ENCODE peak calls at places on chromosome 10, in eight cellular contexts. H is tibial artery; L is naive thymus-derived CD8-positive, alpha-beta T cell; R is GM06990; U is skeletal muscle cell; K is activated gamma-delta T cell; S is activated CD8-positive, alpha-beta memory T cell treated with anti-CD3 and anti-CD28 coated beads, Interleukin-2, amount 50 U/mL, for 48 hours; V is activated CD4-positive, alpha-beta T cell treated with anti-CD3 and anti-CD28 coated beads, Interleukin-2, amount 10 ng/mL, durations not matched to agents 7 days and 5 days. G is an unnamed sample.

GRCh38 chr10:112838784-112839481 is 111.1 kb upstream of the TCF7L2 start:
- DNase-seq in H (no peak), L (no peak), R (no peak), U (no peak), K (no peak), S (no peak), V (no peak), G (peak)

GRCh38 chr10:124388823-124389612 is 29.7 kb downstream of the OAT start:
- DNase-seq in H (peak), L (peak), R (peak), U (peak), K (peak), S (peak), V (peak), G (peak)

GRCh38 chr10:116461680-116462079 is 34.0 kb downstream of the PNLIPRP3 start:
- DNase-seq in H (no peak), L (no peak), R (no peak), U (no peak), K (no peak), S (no peak), V (no peak), G (no peak)

GRCh38 chr10:96995851-96996250 is 163.8 kb downstream of the LCOR start:
- DNase-seq in H (no peak), L (no peak), R (no peak), U (no peak), K (no peak), S (no peak), V (no peak), G (peak)

GRCh38 chr10:95277201-95277570 is 13.6 kb downstream of the PDLIM1 start:
- DNase-seq in H (no peak), L (no peak), R (no peak), U (no peak), K (no peak), S (no peak), V (no peak), G (no peak)

GRCh38 chr10:58969578-58969977 is 206.9 kb upstream of the PHYHIPL start:
- DNase-seq in H (no peak), L (no peak), R (no peak), U (no peak), K (no peak), S (no peak), V (no peak), G (peak)

GRCh38 chr10:86400705-86401587 is 34.4 kb upstream of the GRID1 start:
- DNase-seq in H (peak), L (peak), R (peak), U (no peak), K (peak), S (peak), V (peak), G (peak)

GRCh38 chr10:61765176-61766087 is 102.7 kb downstream of the CABCOCO1 start:
- DNase-seq in H (no peak), L (peak), R (no peak), U (no peak), K (no peak), S (no peak), V (peak), G (no peak)

GRCh38 chr10:119754085-119754484 is 28.2 kb downstream of the INPP5F start:
- DNase-seq in H (no peak), L (no peak), R (no peak), U (no peak), K (no peak), S (no peak), V (no peak), G (no peak)

GRCh38 chr10:49361735-49362568 is 33.9 kb downstream of the DRGX start:
- DNase-seq in H (no peak), L (no peak), R (no peak), U (no peak), K (no peak), S (no peak), V (no peak), G (no peak)

GRCh38 chr10:77527839-77528238 is 109.8 kb downstream of the KCNMA1 start:
- DNase-seq in H (no peak), L (no peak), R (no peak), U (no peak), K (no peak), S (no peak), V (no peak), G (no peak)

GRCh38 chr10:103451871-103452713 is at the start of gene CALHM2:
- DNase-seq in H (peak), L (peak), R (peak), U (no peak), K (peak), S (peak), V (peak), G (peak)

GRCh38 chr10:24858244-24858907 is 94.0 kb downstream of the PRTFDC1 start:
- DNase-seq in H (no peak), L (no peak), R (no peak), U (no peak), K (no peak), S (no peak), V (no peak), G (no peak)

GRCh38 chr10:112335104-112335840 is 38.6 kb upstream of the ACSL5 start:
- DNase-seq in H (no peak), L (no peak), R (no peak), U (peak), K (no peak), S (no peak), V (no peak), G (no peak)

GRCh38 chr10:21042536-21042935 is 145.4 kb upstream of the NEBL start:
- DNase-seq in H (no peak), L (no peak), R (no peak), U (no peak), K (no peak), S (no peak), V (no peak), G (no peak)

GRCh38 chr10:119191881-119192280 is 13.3 kb upstream of the PRDX3 start:
- DNase-seq in H (peak), L (no peak), R (no peak), U (no peak), K (no peak), S (no peak), V (no peak), G (peak)

GRCh38 chr10:102701796-102702195 is 12.4 kb downstream of the ARL3 start:
- DNase-seq in H (no peak), L (no peak), R (no peak), U (no peak), K (no peak), S (no peak), V (no peak), G (no peak)

GRCh38 chr10:76583711-76584161 is 1053.9 kb downstream of the KCNMA1 start:
- DNase-seq in H (no peak), L (no peak), R (no peak), U (peak), K (no peak), S (no peak), V (no peak), G (no peak)

GRCh38 chr10:12252882-12253546 is 57.0 kb downstream of the CDC123 start:
- DNase-seq in H (no peak), L (no peak), R (no peak), U (no peak), K (no peak), S (no peak), V (peak), G (peak)

GRCh38 chr10:25076501-25077197 is 60.2 kb downstream of the THNSL1 start:
- DNase-seq in H (no peak), L (no peak), R (no peak), U (no peak), K (no peak), S (no peak), V (no peak), G (no peak)

GRCh38 chr10:99658622-99659030 is 683 bp upstream of the ENTPD7 start:
- DNase-seq in H (no peak), L (no peak), R (peak), U (no peak), K (peak), S (peak), V (peak), G (peak)

GRCh38 chr10:91541481-91541880 is 91.4 kb downstream of the PPP1R3C start:
- DNase-seq in H (no peak), L (no peak), R (no peak), U (no peak), K (no peak), S (no peak), V (no peak), G (no peak)

GRCh38 chr10:73974309-73974946 is 23.5 kb upstream of the VCL start:
- DNase-seq in H (no peak), L (peak), R (no peak), U (no peak), K (no peak), S (no peak), V (peak), G (no peak)

GRCh38 chr10:114181971-114182370 is 2.8 kb downstream of the TDRD1 start:
- DNase-seq in H (no peak), L (no peak), R (no peak), U (peak), K (no peak), S (no peak), V (no peak), G (no peak)

GRCh38 chr10:11743461-11744338 is 1.5 kb downstream of the ECHDC3 start:
- DNase-seq in H (peak), L (no peak), R (no peak), U (no peak), K (no peak), S (no peak), V (no peak), G (no peak)

GRCh38 chr10:108204528-108205313 is 1040.2 kb upstream of the SORCS1 start:
- DNase-seq in H (no peak), L (no peak), R (no peak), U (peak), K (no peak), S (no peak), V (no peak), G (peak)

GRCh38 chr10:78937388-78937787 is 131.4 kb upstream of the ZMIZ1 start:
- DNase-seq in H (no peak), L (no peak), R (no peak), U (no peak), K (no peak), S (no peak), V (no peak), G (no peak)

GRCh38 chr10:17147884-17148494 is 18.4 kb upstream of the CUBN start:
- DNase-seq in H (no peak), L (no peak), R (no peak), U (peak), K (no peak), S (no peak), V (no peak), G (no peak)

GRCh38 chr10:104344219-104344618 is 6.0 kb upstream of the ITPRIP start:
- DNase-seq in H (no peak), L (no peak), R (no peak), U (no peak), K (no peak), S (no peak), V (no peak), G (no peak)

GRCh38 chr10:99403674-99404073 is 26.8 kb downstream of the GOT1 start:
- DNase-seq in H (no peak), L (no peak), R (no peak), U (no peak), K (no peak), S (no peak), V (no peak), G (peak)

GRCh38 chr10:129466703-129467345 is at the start of gene MGMT:
- DNase-seq in H (peak), L (peak), R (peak), U (peak), K (peak), S (peak), V (peak), G (peak)

GRCh38 chr10:3754727-3755439 is 30.1 kb downstream of the KLF6 start:
- DNase-seq in H (no peak), L (no peak), R (no peak), U (peak), K (no peak), S (peak), V (peak), G (peak)

GRCh38 chr10:102633282-102633681 is 11.0 kb upstream of the TRIM8 start:
- DNase-seq in H (no peak), L (no peak), R (no peak), U (no peak), K (no peak), S (no peak), V (peak), G (no peak)

GRCh38 chr10:101450277-101451080 is 96.5 kb downstream of the BTRC start:
- DNase-seq in H (no peak), L (no peak), R (no peak), U (no peak), K (no peak), S (no peak), V (no peak), G (no peak)

G was measured in islet precursor cell.